ENCODE peak calls at places on chromosome 21, in eight cellular contexts. Y is GM23248, V is HAP-1, R is GM23338, L is heart right ventricle, U is aorta, E is psoas muscle, T is fibroblast of lung. Z is an unnamed sample.

GRCh38 chr21:16308269-16308668 is 578.5 kb downstream of the USP25 start:
- DNase-seq in U (no peak), L (no peak), Y (peak; percentile 58), E (no peak), V (peak; percentile 58), R (no peak), T (peak; percentile 81), Z (no peak)

GRCh38 chr21:18275740-18276139 is 31.1 kb downstream of the CHODL start:
- DNase-seq in E (no peak), Y (no peak), T (no peak), U (no peak), V (no peak), R (no peak), L (no peak), Z (no peak)

GRCh38 chr21:37783016-37783415 is 133.2 kb downstream of the KCNJ6 start:
- DNase-seq in E (no peak), T (peak; percentile 73), U (no peak), Y (peak; percentile 42), R (no peak), V (no peak), L (no peak), Z (no peak)

GRCh38 chr21:16059981-16060380 is 330.2 kb downstream of the USP25 start:
- DNase-seq in R (no peak), E (no peak), L (no peak), V (no peak), T (no peak), U (no peak), Y (no peak), Z (no peak)

GRCh38 chr21:46504681-46505080 is 46.0 kb downstream of the DIP2A start:
- DNase-seq in T (no peak), V (no peak), U (no peak), R (no peak), Y (no peak), L (no peak), E (no peak), Z (no peak)

GRCh38 chr21:43193651-43194302 is 25.0 kb downstream of the CRYAA start:
- DNase-seq in V (no peak), L (peak; percentile 62), Y (peak; percentile 89), T (peak; percentile 87), E (peak; percentile 54), R (no peak), U (peak; percentile 63), Z (peak; percentile 26)

GRCh38 chr21:33949516-33950424 is 34.2 kb upstream of the ATP5PO start:
- DNase-seq in U (no peak), L (no peak), T (no peak), E (no peak), V (no peak), Y (no peak), R (no peak), Z (no peak)

GRCh38 chr21:40662889-40663288 is 184.1 kb downstream of the DSCAM start:
- DNase-seq in E (no peak), Y (no peak), R (no peak), U (no peak), L (no peak), V (no peak), T (no peak), Z (no peak)

GRCh38 chr21:26683996-26684395 is 110.9 kb upstream of the CYYR1 start:
- DNase-seq in T (no peak), L (no peak), R (no peak), Y (no peak), U (no peak), E (no peak), V (no peak), Z (no peak)

GRCh38 chr21:21860888-21861287 is 862.7 kb downstream of the NCAM2 start:
- DNase-seq in R (no peak), E (no peak), T (peak; percentile 40), Y (peak; percentile 13), L (no peak), V (no peak), U (no peak), Z (no peak)

GRCh38 chr21:20790113-20790512 is 208.1 kb upstream of the NCAM2 start:
- DNase-seq in R (peak; percentile 88), L (no peak), Y (no peak), T (no peak), V (no peak), U (no peak), E (no peak), Z (no peak)

GRCh38 chr21:31349208-31349607 is 5.1 kb upstream of the TIAM1 start:
- DNase-seq in T (no peak), R (no peak), L (no peak), U (no peak), Y (no peak), E (no peak), V (no peak), Z (no peak)

GRCh38 chr21:46114963-46115362 is 17.1 kb downstream of the COL6A2 start:
- DNase-seq in E (peak; percentile 13), L (no peak), V (no peak), T (no peak), R (no peak), U (peak; percentile 77), Y (no peak), Z (no peak)

GRCh38 chr21:43196789-43197188 is 28.0 kb downstream of the CRYAA start:
- DNase-seq in E (no peak), U (no peak), Y (no peak), T (no peak), L (no peak), V (peak; percentile 80), R (no peak), Z (no peak)

GRCh38 chr21:26748066-26748465 is 97.1 kb downstream of the ADAMTS1 start:
- DNase-seq in R (no peak), L (no peak), T (no peak), E (no peak), U (no peak), Y (no peak), V (no peak), Z (no peak)

DNA sequence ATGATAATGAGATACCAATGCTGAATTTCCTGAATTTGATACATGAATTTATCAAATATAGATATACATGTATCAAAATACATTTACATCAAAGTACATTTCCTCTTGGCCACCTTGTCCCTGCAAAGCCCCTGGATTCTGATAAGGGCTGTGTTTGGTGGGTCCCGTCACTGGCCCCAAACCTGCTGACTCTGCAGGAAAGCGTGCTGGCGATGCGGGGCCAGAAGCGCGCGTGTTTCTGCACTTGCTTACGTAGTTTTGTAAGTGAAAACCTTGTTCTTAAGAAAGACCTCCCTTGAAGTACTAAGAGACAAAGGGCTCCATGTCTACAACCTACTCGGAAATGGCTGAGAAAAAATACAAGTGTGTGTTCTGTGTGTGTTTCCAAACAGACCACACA is 11.0 kb downstream of the ITGB2 start:
- DNase-seq in Y (no peak), L (no peak), E (no peak), R (no peak), T (no peak), U (no peak), V (no peak), Z (no peak)
- H3K4me1 ChIP-seq in Y (peaks cover 1% of the 10 kb centered on the region), L (peaks cover 12% of the 10 kb centered on the region), E (peaks cover 9% of the 10 kb centered on the region), R (no peaks in the 10 kb centered on the region), T (no peaks in the 10 kb centered on the region), U (no peaks in the 10 kb centered on the region), V (no peaks in the 10 kb centered on the region), Z (no peaks in the 10 kb centered on the region)

GRCh38 chr21:32456497-32456918 is 44.0 kb downstream of the EVA1C start:
- DNase-seq in E (no peak), T (peak; percentile 77), L (no peak), R (no peak), U (no peak), Y (peak; percentile 79), V (no peak), Z (no peak)

GRCh38 chr21:32459972-32460371 is 47.5 kb downstream of the EVA1C start:
- DNase-seq in L (no peak), V (no peak), U (no peak), E (no peak), R (no peak), T (peak; percentile 36), Y (peak; percentile 17), Z (no peak)

GRCh38 chr21:32455548-32455947 is 43.0 kb downstream of the EVA1C start:
- DNase-seq in T (no peak), V (no peak), L (no peak), R (no peak), U (peak; percentile 10), Y (no peak), E (no peak), Z (no peak)

GRCh38 chr21:32457360-32457840 is 44.9 kb downstream of the EVA1C start:
- DNase-seq in E (peak; percentile 30), L (peak; percentile 36), V (no peak), Y (peak; percentile 33), T (no peak), U (peak; percentile 82), R (peak; percentile 11), Z (no peak)

DNA sequence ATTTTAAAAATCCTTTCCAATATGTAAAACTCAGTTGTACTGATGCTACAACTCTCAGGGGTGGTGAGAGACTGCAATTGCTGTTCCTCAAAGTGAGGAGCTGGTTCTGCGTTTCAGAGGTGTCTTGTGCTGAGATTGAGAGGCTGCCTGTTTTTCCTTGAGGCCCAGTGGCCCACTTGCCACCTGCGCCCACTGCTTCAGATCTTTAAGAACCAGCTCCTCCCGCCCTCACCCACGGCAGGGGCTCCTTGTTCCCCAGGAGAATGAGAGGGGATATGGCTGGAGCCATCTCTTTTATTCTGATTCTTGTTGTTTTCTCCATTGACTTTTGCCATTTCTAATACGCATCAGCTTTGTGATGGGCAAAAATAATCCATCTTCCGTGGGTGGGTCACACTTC is 45.5 kb downstream of the EVA1C start:
- DNase-seq in V (no peak), E (no peak), R (no peak), T (no peak), L (no peak), U (no peak), Y (no peak), Z (no peak)
- H3K4me1 ChIP-seq in V (no peaks in the 10 kb centered on the region), E (peaks cover 8% of the 10 kb centered on the region), R (no peaks in the 10 kb centered on the region), T (peaks cover 8% of the 10 kb centered on the region), L (peaks cover 22% of the 10 kb centered on the region), U (peaks cover 10% of the 10 kb centered on the region), Y (peaks cover 15% of the 10 kb centered on the region), Z (no peaks in the 10 kb centered on the region)

GRCh38 chr21:39648879-39649278 is 36.1 kb downstream of the B3GALT5 start:
- DNase-seq in T (no peak), U (no peak), R (no peak), E (no peak), V (no peak), L (no peak), Y (no peak), Z (no peak)
- H3K4me1 ChIP-seq in T (no peaks in the 10 kb centered on the region), U (no peaks in the 10 kb centered on the region), R (peaks cover 20% of the 10 kb centered on the region), E (no peaks in the 10 kb centered on the region), V (no peaks in the 10 kb centered on the region), L (no peaks in the 10 kb centered on the region), Y (no peaks in the 10 kb centered on the region), Z (peaks cover 10% of the 10 kb centered on the region)

GRCh38 chr21:14876464-14876863 is 188.3 kb downstream of the NRIP1 start:
- DNase-seq in E (no peak), R (no peak), U (no peak), T (no peak), L (no peak), Y (no peak), V (no peak), Z (no peak)

GRCh38 chr21:14875186-14875585 is 189.6 kb downstream of the NRIP1 start:
- DNase-seq in L (no peak), U (no peak), T (no peak), V (no peak), Y (no peak), R (no peak), E (no peak), Z (no peak)

GRCh38 chr21:14875704-14876364 is 189.0 kb downstream of the NRIP1 start:
- DNase-seq in Y (no peak), R (no peak), L (no peak), V (no peak), E (no peak), T (peak; percentile 25), U (no peak), Z (no peak)

GRCh38 chr21:14871861-14872260 is 192.9 kb downstream of the NRIP1 start:
- DNase-seq in T (no peak), Y (no peak), U (no peak), E (no peak), L (no peak), V (no peak), R (no peak), Z (no peak)

GRCh38 chr21:14874379-14874778 is 190.4 kb downstream of the NRIP1 start:
- DNase-seq in V (no peak), R (no peak), Y (no peak), U (no peak), L (no peak), T (no peak), E (no peak), Z (no peak)
- H3K4me1 ChIP-seq in V (no peaks in the 10 kb centered on the region), R (no peaks in the 10 kb centered on the region), Y (peaks cover 15% of the 10 kb centered on the region), U (no peaks in the 10 kb centered on the region), L (no peaks in the 10 kb centered on the region), T (no peaks in the 10 kb centered on the region), E (no peaks in the 10 kb centered on the region), Z (peaks cover 56% of the 10 kb centered on the region)